ENCODE peak calls at places on chromosome 3, in five cellular contexts. One of them, this sample, is unnamed.

GRCh38 chr3:196138927-196139680 is 57.2 kb upstream of the TFRC start:
- DNase-seq in HS-27A: no peak
- DNase-seq in right lobe of liver: no peak
- DNase-seq in activated CD4-positive, alpha-beta T cell treated with anti-CD3 and anti-CD28 coated beads, Interleukin-2, amount 50 U/mL, for 1 hour: no peak
- DNase-seq in M059J: peak
- DNase-seq in this sample: peak

GRCh38 chr3:195546130-195546560 is 3.0 kb upstream of the PPP1R2 start:
- DNase-seq in activated CD4-positive, alpha-beta T cell treated with anti-CD3 and anti-CD28 coated beads, Interleukin-2, amount 50 U/mL, for 1 hour: peak
- DNase-seq in HS-27A: peak
- DNase-seq in right lobe of liver: no peak
- DNase-seq in M059J: peak
- DNase-seq in this sample: peak

GRCh38 chr3:32961189-32961715 is 9.8 kb downstream of the CCR4 start:
- DNase-seq in right lobe of liver: no peak
- DNase-seq in activated CD4-positive, alpha-beta T cell treated with anti-CD3 and anti-CD28 coated beads, Interleukin-2, amount 50 U/mL, for 1 hour: peak
- DNase-seq in M059J: no peak
- DNase-seq in HS-27A: no peak
- DNase-seq in this sample: no peak

GRCh38 chr3:153338487-153338886 is 176.5 kb downstream of the RAP2B start:
- DNase-seq in right lobe of liver: no peak
- DNase-seq in HS-27A: no peak
- DNase-seq in activated CD4-positive, alpha-beta T cell treated with anti-CD3 and anti-CD28 coated beads, Interleukin-2, amount 50 U/mL, for 1 hour: no peak
- DNase-seq in M059J: peak
- DNase-seq in this sample: peak

GRCh38 chr3:52704611-52705437 is 767 bp downstream of the GLT8D1 start:
- DNase-seq in activated CD4-positive, alpha-beta T cell treated with anti-CD3 and anti-CD28 coated beads, Interleukin-2, amount 50 U/mL, for 1 hour: peak
- DNase-seq in right lobe of liver: peak
- DNase-seq in M059J: no peak
- DNase-seq in HS-27A: no peak
- DNase-seq in this sample: peak

GRCh38 chr3:175941352-175941751 is 1082.2 kb downstream of the NAALADL2 start:
- DNase-seq in right lobe of liver: peak
- DNase-seq in M059J: peak
- DNase-seq in HS-27A: no peak
- DNase-seq in activated CD4-positive, alpha-beta T cell treated with anti-CD3 and anti-CD28 coated beads, Interleukin-2, amount 50 U/mL, for 1 hour: no peak
- DNase-seq in this sample: peak

GRCh38 chr3:161691677-161692076 is 195.1 kb downstream of the OTOL1 start:
- DNase-seq in activated CD4-positive, alpha-beta T cell treated with anti-CD3 and anti-CD28 coated beads, Interleukin-2, amount 50 U/mL, for 1 hour: no peak
- DNase-seq in M059J: no peak
- DNase-seq in HS-27A: no peak
- DNase-seq in right lobe of liver: no peak
- DNase-seq in this sample: no peak

GRCh38 chr3:151219056-151219455 is 16.0 kb upstream of the GPR171 start:
- DNase-seq in right lobe of liver: no peak
- DNase-seq in activated CD4-positive, alpha-beta T cell treated with anti-CD3 and anti-CD28 coated beads, Interleukin-2, amount 50 U/mL, for 1 hour: no peak
- DNase-seq in HS-27A: no peak
- DNase-seq in M059J: peak
- DNase-seq in this sample: peak

GRCh38 chr3:127711021-127711420 is 38.3 kb downstream of the ABTB1 start:
- DNase-seq in activated CD4-positive, alpha-beta T cell treated with anti-CD3 and anti-CD28 coated beads, Interleukin-2, amount 50 U/mL, for 1 hour: no peak
- DNase-seq in M059J: no peak
- DNase-seq in HS-27A: no peak
- DNase-seq in right lobe of liver: no peak
- DNase-seq in this sample: no peak

GRCh38 chr3:122993573-122993972 is 34.0 kb downstream of the SEMA5B start:
- DNase-seq in activated CD4-positive, alpha-beta T cell treated with anti-CD3 and anti-CD28 coated beads, Interleukin-2, amount 50 U/mL, for 1 hour: no peak
- DNase-seq in right lobe of liver: no peak
- DNase-seq in HS-27A: no peak
- DNase-seq in M059J: no peak
- DNase-seq in this sample: no peak

GRCh38 chr3:170725285-170725731 is 139.4 kb upstream of the SLC7A14 start:
- DNase-seq in M059J: peak
- DNase-seq in activated CD4-positive, alpha-beta T cell treated with anti-CD3 and anti-CD28 coated beads, Interleukin-2, amount 50 U/mL, for 1 hour: no peak
- DNase-seq in HS-27A: no peak
- DNase-seq in right lobe of liver: no peak
- DNase-seq in this sample: no peak

GRCh38 chr3:106827515-106828213 is 549.6 kb upstream of the CCDC54 start:
- DNase-seq in activated CD4-positive, alpha-beta T cell treated with anti-CD3 and anti-CD28 coated beads, Interleukin-2, amount 50 U/mL, for 1 hour: no peak
- DNase-seq in M059J: peak
- DNase-seq in right lobe of liver: no peak
- DNase-seq in HS-27A: no peak
- DNase-seq in this sample: peak

GRCh38 chr3:4850211-4850927 is 128.9 kb upstream of the BHLHE40 start:
- DNase-seq in right lobe of liver: no peak
- DNase-seq in activated CD4-positive, alpha-beta T cell treated with anti-CD3 and anti-CD28 coated beads, Interleukin-2, amount 50 U/mL, for 1 hour: no peak
- DNase-seq in HS-27A: no peak
- DNase-seq in M059J: no peak
- DNase-seq in this sample: no peak

GRCh38 chr3:169701457-169701856 is 37.9 kb upstream of the MECOM start:
- DNase-seq in M059J: no peak
- DNase-seq in right lobe of liver: no peak
- DNase-seq in activated CD4-positive, alpha-beta T cell treated with anti-CD3 and anti-CD28 coated beads, Interleukin-2, amount 50 U/mL, for 1 hour: no peak
- DNase-seq in HS-27A: no peak
- DNase-seq in this sample: no peak

GRCh38 chr3:41708176-41708575 is 253.7 kb downstream of the ULK4 start:
- DNase-seq in activated CD4-positive, alpha-beta T cell treated with anti-CD3 and anti-CD28 coated beads, Interleukin-2, amount 50 U/mL, for 1 hour: no peak
- DNase-seq in M059J: no peak
- DNase-seq in right lobe of liver: no peak
- DNase-seq in HS-27A: no peak
- DNase-seq in this sample: no peak

GRCh38 chr3:72031581-72031980 is 246.6 kb upstream of the PROK2 start:
- DNase-seq in M059J: peak
- DNase-seq in right lobe of liver: no peak
- DNase-seq in HS-27A: no peak
- DNase-seq in activated CD4-positive, alpha-beta T cell treated with anti-CD3 and anti-CD28 coated beads, Interleukin-2, amount 50 U/mL, for 1 hour: no peak
- DNase-seq in this sample: peak

GRCh38 chr3:41117398-41117870 is 81.9 kb upstream of the CTNNB1 start:
- DNase-seq in M059J: peak
- DNase-seq in HS-27A: peak
- DNase-seq in right lobe of liver: peak
- DNase-seq in activated CD4-positive, alpha-beta T cell treated with anti-CD3 and anti-CD28 coated beads, Interleukin-2, amount 50 U/mL, for 1 hour: peak
- DNase-seq in this sample: peak

GRCh38 chr3:30333903-30334302 is 272.5 kb upstream of the TGFBR2 start:
- DNase-seq in activated CD4-positive, alpha-beta T cell treated with anti-CD3 and anti-CD28 coated beads, Interleukin-2, amount 50 U/mL, for 1 hour: no peak
- DNase-seq in right lobe of liver: no peak
- DNase-seq in M059J: peak
- DNase-seq in HS-27A: no peak
- DNase-seq in this sample: peak

GRCh38 chr3:11379238-11379823 is 107.1 kb downstream of the ATG7 start:
- DNase-seq in M059J: peak
- DNase-seq in HS-27A: peak
- DNase-seq in right lobe of liver: no peak
- DNase-seq in activated CD4-positive, alpha-beta T cell treated with anti-CD3 and anti-CD28 coated beads, Interleukin-2, amount 50 U/mL, for 1 hour: no peak
- DNase-seq in this sample: peak

GRCh38 chr3:169744332-169745054 is 20.4 kb downstream of the TERC start:
- DNase-seq in M059J: peak
- DNase-seq in right lobe of liver: no peak
- DNase-seq in activated CD4-positive, alpha-beta T cell treated with anti-CD3 and anti-CD28 coated beads, Interleukin-2, amount 50 U/mL, for 1 hour: no peak
- DNase-seq in HS-27A: no peak
- DNase-seq in this sample: peak

GRCh38 chr3:52786330-52787215 is 8.0 kb upstream of the ITIH3 start:
- DNase-seq in M059J: no peak
- DNase-seq in activated CD4-positive, alpha-beta T cell treated with anti-CD3 and anti-CD28 coated beads, Interleukin-2, amount 50 U/mL, for 1 hour: no peak
- DNase-seq in HS-27A: no peak
- DNase-seq in right lobe of liver: peak
- DNase-seq in this sample: no peak

GRCh38 chr3:143163562-143163961 is 44.0 kb downstream of the CHST2 start:
- DNase-seq in HS-27A: no peak
- DNase-seq in right lobe of liver: no peak
- DNase-seq in M059J: no peak
- DNase-seq in activated CD4-positive, alpha-beta T cell treated with anti-CD3 and anti-CD28 coated beads, Interleukin-2, amount 50 U/mL, for 1 hour: no peak
- DNase-seq in this sample: no peak

GRCh38 chr3:183895774-183896173 is 11.1 kb upstream of the PARL start:
- DNase-seq in HS-27A: no peak
- DNase-seq in activated CD4-positive, alpha-beta T cell treated with anti-CD3 and anti-CD28 coated beads, Interleukin-2, amount 50 U/mL, for 1 hour: no peak
- DNase-seq in right lobe of liver: no peak
- DNase-seq in M059J: no peak
- DNase-seq in this sample: no peak

GRCh38 chr3:176351408-176351807 is 845.9 kb downstream of the TBL1XR1 start:
- DNase-seq in activated CD4-positive, alpha-beta T cell treated with anti-CD3 and anti-CD28 coated beads, Interleukin-2, amount 50 U/mL, for 1 hour: no peak
- DNase-seq in right lobe of liver: no peak
- DNase-seq in M059J: no peak
- DNase-seq in HS-27A: no peak
- DNase-seq in this sample: peak

GRCh38 chr3:115469649-115470048 is 153.7 kb upstream of the GAP43 start:
- DNase-seq in right lobe of liver: no peak
- DNase-seq in activated CD4-positive, alpha-beta T cell treated with anti-CD3 and anti-CD28 coated beads, Interleukin-2, amount 50 U/mL, for 1 hour: no peak
- DNase-seq in HS-27A: no peak
- DNase-seq in M059J: peak
- DNase-seq in this sample: no peak

GRCh38 chr3:107216711-107217110 is 160.5 kb upstream of the CCDC54 start:
- DNase-seq in M059J: peak
- DNase-seq in activated CD4-positive, alpha-beta T cell treated with anti-CD3 and anti-CD28 coated beads, Interleukin-2, amount 50 U/mL, for 1 hour: no peak
- DNase-seq in HS-27A: peak
- DNase-seq in right lobe of liver: no peak
- DNase-seq in this sample: peak

GRCh38 chr3:458614-459375 is 262.2 kb downstream of the CHL1 start:
- DNase-seq in HS-27A: no peak
- DNase-seq in right lobe of liver: no peak
- DNase-seq in activated CD4-positive, alpha-beta T cell treated with anti-CD3 and anti-CD28 coated beads, Interleukin-2, amount 50 U/mL, for 1 hour: no peak
- DNase-seq in M059J: no peak
- DNase-seq in this sample: no peak

GRCh38 chr3:19543212-19543841 is 390.7 kb downstream of the EFHB start:
- DNase-seq in right lobe of liver: no peak
- DNase-seq in HS-27A: no peak
- DNase-seq in activated CD4-positive, alpha-beta T cell treated with anti-CD3 and anti-CD28 coated beads, Interleukin-2, amount 50 U/mL, for 1 hour: no peak
- DNase-seq in M059J: no peak
- DNase-seq in this sample: no peak

GRCh38 chr3:31536417-31536991 is 3.8 kb downstream of the STT3B start:
- DNase-seq in M059J: no peak
- DNase-seq in HS-27A: no peak
- DNase-seq in activated CD4-positive, alpha-beta T cell treated with anti-CD3 and anti-CD28 coated beads, Interleukin-2, amount 50 U/mL, for 1 hour: no peak
- DNase-seq in right lobe of liver: no peak
- DNase-seq in this sample: no peak

GRCh38 chr3:74066456-74066855 is 441.7 kb upstream of the PDZRN3 start:
- DNase-seq in activated CD4-positive, alpha-beta T cell treated with anti-CD3 and anti-CD28 coated beads, Interleukin-2, amount 50 U/mL, for 1 hour: no peak
- DNase-seq in M059J: no peak
- DNase-seq in HS-27A: no peak
- DNase-seq in right lobe of liver: peak
- DNase-seq in this sample: no peak

GRCh38 chr3:164407111-164407510 is 671.2 kb downstream of the SI start:
- DNase-seq in M059J: no peak
- DNase-seq in right lobe of liver: no peak
- DNase-seq in activated CD4-positive, alpha-beta T cell treated with anti-CD3 and anti-CD28 coated beads, Interleukin-2, amount 50 U/mL, for 1 hour: no peak
- DNase-seq in HS-27A: no peak
- DNase-seq in this sample: no peak

GRCh38 chr3:134357914-134358811 is 16.1 kb downstream of the AMOTL2 start:
- DNase-seq in activated CD4-positive, alpha-beta T cell treated with anti-CD3 and anti-CD28 coated beads, Interleukin-2, amount 50 U/mL, for 1 hour: peak
- DNase-seq in M059J: peak
- DNase-seq in HS-27A: peak
- DNase-seq in right lobe of liver: no peak
- DNase-seq in this sample: peak

GRCh38 chr3:183378545-183378944 is 49.9 kb downstream of the MCF2L2 start:
- DNase-seq in right lobe of liver: no peak
- DNase-seq in M059J: no peak
- DNase-seq in HS-27A: no peak
- DNase-seq in activated CD4-positive, alpha-beta T cell treated with anti-CD3 and anti-CD28 coated beads, Interleukin-2, amount 50 U/mL, for 1 hour: no peak
- DNase-seq in this sample: no peak

GRCh38 chr3:12253521-12253920 is 35.3 kb upstream of the PPARG start:
- DNase-seq in right lobe of liver: no peak
- DNase-seq in HS-27A: no peak
- DNase-seq in activated CD4-positive, alpha-beta T cell treated with anti-CD3 and anti-CD28 coated beads, Interleukin-2, amount 50 U/mL, for 1 hour: no peak
- DNase-seq in M059J: peak
- DNase-seq in this sample: no peak

GRCh38 chr3:111538687-111539086 is 3.3 kb upstream of the CD96 start:
- DNase-seq in right lobe of liver: no peak
- DNase-seq in HS-27A: peak
- DNase-seq in activated CD4-positive, alpha-beta T cell treated with anti-CD3 and anti-CD28 coated beads, Interleukin-2, amount 50 U/mL, for 1 hour: no peak
- DNase-seq in M059J: peak
- DNase-seq in this sample: peak

GRCh38 chr3:107662109-107662477 is 139.3 kb downstream of the BBX start:
- DNase-seq in HS-27A: no peak
- DNase-seq in activated CD4-positive, alpha-beta T cell treated with anti-CD3 and anti-CD28 coated beads, Interleukin-2, amount 50 U/mL, for 1 hour: no peak
- DNase-seq in M059J: peak
- DNase-seq in right lobe of liver: no peak
- DNase-seq in this sample: peak

GRCh38 chr3:9902372-9903237 is at the start of gene IL17RE:
- DNase-seq in HS-27A: no peak
- DNase-seq in M059J: no peak
- DNase-seq in right lobe of liver: no peak
- DNase-seq in activated CD4-positive, alpha-beta T cell treated with anti-CD3 and anti-CD28 coated beads, Interleukin-2, amount 50 U/mL, for 1 hour: no peak
- DNase-seq in this sample: peak

GRCh38 chr3:106119691-106120090 is 250.9 kb upstream of the CBLB start:
- DNase-seq in right lobe of liver: no peak
- DNase-seq in M059J: peak
- DNase-seq in activated CD4-positive, alpha-beta T cell treated with anti-CD3 and anti-CD28 coated beads, Interleukin-2, amount 50 U/mL, for 1 hour: no peak
- DNase-seq in HS-27A: no peak
- DNase-seq in this sample: peak

GRCh38 chr3:82802501-82802900 is 1041.1 kb upstream of the GBE1 start:
- DNase-seq in right lobe of liver: no peak
- DNase-seq in HS-27A: no peak
- DNase-seq in activated CD4-positive, alpha-beta T cell treated with anti-CD3 and anti-CD28 coated beads, Interleukin-2, amount 50 U/mL, for 1 hour: no peak
- DNase-seq in M059J: peak
- DNase-seq in this sample: no peak

GRCh38 chr3:189272500-189273119 is 100.8 kb downstream of the TPRG1 start:
- DNase-seq in right lobe of liver: no peak
- DNase-seq in M059J: peak
- DNase-seq in activated CD4-positive, alpha-beta T cell treated with anti-CD3 and anti-CD28 coated beads, Interleukin-2, amount 50 U/mL, for 1 hour: no peak
- DNase-seq in HS-27A: no peak
- DNase-seq in this sample: no peak